ENCODE peak calls at places on chromosomes 3 and 15, in four cellular contexts. One of them, this sample, is unnamed.

GRCh38 chr3:184761120-184761841 is 49.4 kb upstream of the MAGEF1 start:
- DNase-seq in HEK293T: no peak
- DNase-seq in HepG2: no peak
- DNase-seq in K562: no peak
- DNase-seq in this sample: no peak

GRCh38 chr15:92226020-92226612 is 167.6 kb upstream of the ST8SIA2 start:
- DNase-seq in HEK293T: peak
- DNase-seq in HepG2: peak
- DNase-seq in K562: peak
- DNase-seq in this sample: peak

GRCh38 chr3:29268651-29269050 is 12.2 kb upstream of the RBMS3 start:
- DNase-seq in HEK293T: no peak
- DNase-seq in HepG2: no peak
- DNase-seq in K562: no peak
- DNase-seq in this sample: no peak

GRCh38 chr3:168047190-168047795 is 48.4 kb downstream of the GOLIM4 start:
- DNase-seq in HEK293T: peak
- DNase-seq in HepG2: peak
- DNase-seq in K562: peak
- DNase-seq in this sample: no peak

GRCh38 chr15:98845138-98845884 is 162.3 kb downstream of the PGPEP1L start:
- DNase-seq in HEK293T: no peak
- DNase-seq in HepG2: no peak
- DNase-seq in K562: no peak
- DNase-seq in this sample: no peak

GRCh38 chr3:38565339-38566214 is 69.4 kb downstream of the EXOG start:
- DNase-seq in HEK293T: no peak
- DNase-seq in HepG2: no peak
- DNase-seq in K562: no peak
- DNase-seq in this sample: no peak

GRCh38 chr3:143594217-143594616 is 254.1 kb downstream of the SLC9A9 start:
- DNase-seq in HEK293T: no peak
- DNase-seq in HepG2: peak
- DNase-seq in K562: no peak
- DNase-seq in this sample: no peak

GRCh38 chr3:98039322-98040024 is 4.4 kb upstream of the GABRR3 start:
- DNase-seq in HEK293T: peak
- DNase-seq in HepG2: peak
- DNase-seq in K562: peak
- DNase-seq in this sample: peak

GRCh38 chr15:79358069-79358468 is 47.2 kb downstream of the TMED3 start:
- DNase-seq in HEK293T: no peak
- DNase-seq in HepG2: no peak
- DNase-seq in K562: no peak
- DNase-seq in this sample: no peak

GRCh38 chr3:62688050-62688449 is 187.2 kb downstream of the CADPS start:
- DNase-seq in HEK293T: no peak
- DNase-seq in HepG2: no peak
- DNase-seq in K562: no peak
- DNase-seq in this sample: no peak

GRCh38 chr15:65089206-65089824 is 12.8 kb downstream of the KBTBD13 start:
- DNase-seq in HEK293T: no peak
- DNase-seq in HepG2: peak
- DNase-seq in K562: no peak
- DNase-seq in this sample: no peak

GRCh38 chr3:27794211-27794610 is 72.1 kb upstream of the EOMES start:
- DNase-seq in HEK293T: no peak
- DNase-seq in HepG2: no peak
- DNase-seq in K562: no peak
- DNase-seq in this sample: no peak

GRCh38 chr3:50326182-50326541 is 1.9 kb downstream of the TUSC2 start:
- DNase-seq in HEK293T: no peak
- DNase-seq in HepG2: no peak
- DNase-seq in K562: no peak
- DNase-seq in this sample: no peak

GRCh38 chr15:55282284-55282833 is 7.3 kb downstream of the RAB27A start:
- DNase-seq in HEK293T: no peak
- DNase-seq in HepG2: no peak
- DNase-seq in K562: peak
- DNase-seq in this sample: no peak

DNA sequence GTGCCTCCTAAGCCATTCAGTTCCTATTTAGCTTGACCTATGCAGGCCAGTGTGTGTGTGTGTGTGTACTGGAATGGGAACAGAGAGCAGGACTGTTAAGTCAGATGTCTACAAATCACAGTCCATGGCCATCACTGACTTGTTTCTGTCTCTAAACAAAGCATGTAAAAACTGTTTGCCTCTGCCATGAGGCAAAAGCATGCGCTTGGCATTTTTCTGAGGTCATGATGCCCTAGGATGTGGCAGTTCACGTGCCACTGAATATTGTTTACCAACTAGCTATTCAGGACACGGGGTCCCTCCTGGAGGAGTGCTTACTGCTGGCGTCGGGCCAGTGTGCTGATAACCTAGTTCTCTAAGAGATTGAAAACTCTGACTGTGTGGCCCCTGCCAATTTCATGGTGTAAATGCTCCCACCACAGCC is 8.2 kb upstream of the ATP13A3 start:
- DNase-seq in HEK293T: no peak
- DNase-seq in HepG2: peak
- DNase-seq in K562: no peak
- DNase-seq in this sample: no peak
- TF ChIP-seq ELF4 in HEK293T: no peak
- TF ChIP-seq ELF4 in HepG2: no peak
- TF ChIP-seq ELF4 in K562: no peak
- TF ChIP-seq ELF4 in this sample: no peak

DNA sequence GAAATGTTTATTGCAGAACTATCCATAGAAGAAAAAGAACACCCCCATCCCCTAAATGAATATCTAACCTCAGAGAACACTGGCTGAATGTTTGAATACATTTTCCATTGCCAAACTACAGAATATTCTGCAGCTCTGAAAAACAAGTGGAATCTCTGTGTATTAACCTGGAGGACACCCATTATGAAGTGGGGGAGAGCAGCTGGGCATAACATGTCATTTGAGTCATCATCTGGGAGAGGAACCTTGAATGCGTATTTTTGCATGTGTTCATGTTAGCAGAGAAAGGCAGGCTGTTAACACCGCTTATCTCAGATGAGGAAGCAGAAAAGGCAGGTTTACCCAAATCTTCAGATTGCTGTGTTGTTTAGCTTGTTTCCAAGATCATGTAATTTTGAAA is 31.5 kb downstream of the ESYT3 start:
- DNase-seq in HEK293T: no peak
- DNase-seq in HepG2: no peak
- DNase-seq in K562: no peak
- DNase-seq in this sample: no peak
- TF ChIP-seq ELF4 in HEK293T: no peak
- TF ChIP-seq ELF4 in HepG2: no peak
- TF ChIP-seq ELF4 in K562: no peak
- TF ChIP-seq ELF4 in this sample: no peak

GRCh38 chr3:107990926-107991325 is 99.9 kb downstream of the CD47 start:
- DNase-seq in HEK293T: no peak
- DNase-seq in HepG2: no peak
- DNase-seq in K562: no peak
- DNase-seq in this sample: no peak
- TF ChIP-seq ELF4 in HEK293T: no peak
- TF ChIP-seq ELF4 in HepG2: no peak
- TF ChIP-seq ELF4 in K562: no peak
- TF ChIP-seq ELF4 in this sample: no peak

DNA sequence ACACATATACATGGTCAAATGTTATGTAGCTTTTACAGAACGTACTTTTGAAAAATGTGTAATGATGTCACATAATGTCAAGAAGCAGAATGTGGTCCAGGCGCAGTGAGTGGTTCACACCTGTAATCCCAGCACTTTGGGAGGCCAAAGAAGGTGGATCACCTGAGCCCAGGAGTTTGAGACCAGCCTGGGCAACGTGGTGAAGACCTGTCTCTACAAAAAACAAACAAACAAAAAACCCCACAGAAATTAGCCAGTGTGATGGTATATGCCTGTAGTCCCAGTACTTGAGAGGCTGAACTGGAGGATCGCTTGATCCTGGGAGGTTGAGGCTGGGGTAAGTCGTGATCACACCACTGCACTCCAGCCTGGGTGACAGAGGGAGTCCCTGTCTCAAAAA is 15.9 kb upstream of the GLCE start:
- DNase-seq in HEK293T: no peak
- DNase-seq in HepG2: no peak
- DNase-seq in K562: no peak
- DNase-seq in this sample: no peak
- TF ChIP-seq ELF4 in HEK293T: no peak
- TF ChIP-seq ELF4 in HepG2: no peak
- TF ChIP-seq ELF4 in K562: no peak
- TF ChIP-seq ELF4 in this sample: no peak

DNA sequence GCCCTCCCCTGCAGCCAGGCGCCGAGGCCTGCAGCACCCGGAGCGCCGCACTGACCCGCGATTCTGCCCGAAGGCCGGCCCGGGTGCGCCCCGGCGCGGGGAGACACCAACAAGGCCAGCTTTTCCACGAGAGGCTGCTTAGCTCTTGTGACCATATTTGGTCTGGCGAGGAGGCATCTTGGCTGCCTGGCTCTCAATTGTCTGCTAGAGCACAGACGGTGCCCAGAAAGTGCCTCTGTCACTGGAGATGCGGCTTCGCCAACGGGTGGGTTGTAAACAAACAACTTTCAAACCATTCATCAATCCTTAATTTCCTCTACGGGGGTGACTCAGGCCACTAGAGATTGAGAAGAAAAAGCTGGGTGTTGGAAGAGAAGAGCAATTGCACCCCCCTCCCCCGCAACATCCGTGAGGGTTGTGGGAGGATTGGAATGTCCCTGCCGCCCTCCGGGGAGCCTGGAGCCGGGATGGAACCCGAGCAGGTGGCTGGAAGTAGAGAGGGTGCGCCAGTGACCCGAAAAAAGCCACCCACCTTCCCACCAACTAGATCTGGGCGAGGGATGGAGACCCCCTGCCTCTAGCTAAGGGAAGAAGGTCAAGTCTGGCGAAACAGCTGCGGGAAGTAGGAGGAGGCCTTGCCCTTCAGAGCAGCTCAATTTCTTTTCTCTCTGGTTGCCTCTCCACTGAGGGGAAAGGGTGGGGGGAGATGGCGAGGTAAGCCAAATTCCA is 783 bp upstream of the WWTR1 start:
- DNase-seq in HEK293T: peak
- DNase-seq in HepG2: no peak
- DNase-seq in K562: no peak
- DNase-seq in this sample: peak
- TF ChIP-seq ELF4 in HEK293T: no peak
- TF ChIP-seq ELF4 in HepG2: no peak
- TF ChIP-seq ELF4 in K562: no peak
- TF ChIP-seq ELF4 in this sample: no peak

DNA sequence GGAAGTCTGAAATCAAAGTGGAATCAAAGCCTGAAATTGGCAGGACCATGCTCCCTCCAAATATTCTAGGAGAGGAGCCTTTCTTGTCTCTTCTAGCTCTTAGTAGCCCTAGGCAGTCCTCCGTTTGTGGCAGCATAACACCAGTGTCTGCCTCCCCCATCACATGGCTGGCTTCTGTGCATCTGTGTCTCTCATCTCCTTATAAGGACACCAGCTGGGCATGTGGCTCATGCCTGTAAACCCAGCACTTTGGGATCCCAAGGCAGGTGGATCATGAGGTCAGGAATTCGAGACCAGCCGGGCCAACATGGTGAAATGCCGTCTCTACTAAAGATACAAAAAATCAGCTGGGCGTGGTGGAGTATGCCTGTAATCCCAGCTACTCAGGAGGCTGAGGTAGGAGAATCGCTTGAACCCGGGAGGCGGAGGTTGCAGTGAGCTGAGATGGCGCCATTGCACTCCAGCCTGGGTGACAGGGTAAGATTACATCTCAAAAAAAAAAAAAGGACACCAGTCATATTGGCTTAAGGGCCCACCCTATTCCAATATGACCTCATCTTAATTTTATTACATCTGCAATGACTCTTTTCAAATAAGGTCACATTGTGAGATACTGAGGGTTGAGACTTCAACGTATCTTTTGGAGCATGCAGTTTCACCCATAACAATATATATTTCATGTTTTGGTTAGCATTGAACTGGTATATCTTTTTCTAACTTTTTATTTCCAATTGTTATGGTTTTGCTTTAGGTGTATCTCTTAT is 148.0 kb upstream of the TPM1 start:
- DNase-seq in HEK293T: no peak
- DNase-seq in HepG2: no peak
- DNase-seq in K562: no peak
- DNase-seq in this sample: no peak
- TF ChIP-seq ELF4 in HEK293T: no peak
- TF ChIP-seq ELF4 in HepG2: no peak
- TF ChIP-seq ELF4 in K562: no peak
- TF ChIP-seq ELF4 in this sample: no peak

DNA sequence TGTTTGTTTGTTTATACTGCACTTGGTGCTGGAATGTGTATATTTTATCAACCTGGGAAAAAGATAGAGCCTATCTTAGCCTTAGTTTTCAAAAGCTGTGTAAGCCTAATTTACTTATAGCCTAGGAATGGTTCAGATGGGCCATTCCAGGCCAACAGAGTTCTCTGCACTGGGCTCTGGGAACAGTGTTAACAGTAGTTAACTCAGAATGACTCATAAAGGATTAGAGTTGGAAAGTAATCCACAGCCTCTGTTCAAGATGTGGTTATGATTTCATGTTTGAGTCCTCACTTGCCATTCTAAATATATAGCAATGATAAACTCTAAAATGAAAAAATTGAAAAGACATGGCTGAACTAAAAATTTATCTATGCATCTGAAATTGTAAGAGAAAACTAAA is 22.6 kb upstream of the PEX5L start:
- DNase-seq in HEK293T: no peak
- DNase-seq in HepG2: no peak
- DNase-seq in K562: no peak
- DNase-seq in this sample: no peak
- TF ChIP-seq ELF4 in HEK293T: no peak
- TF ChIP-seq ELF4 in HepG2: no peak
- TF ChIP-seq ELF4 in K562: no peak
- TF ChIP-seq ELF4 in this sample: no peak

DNA sequence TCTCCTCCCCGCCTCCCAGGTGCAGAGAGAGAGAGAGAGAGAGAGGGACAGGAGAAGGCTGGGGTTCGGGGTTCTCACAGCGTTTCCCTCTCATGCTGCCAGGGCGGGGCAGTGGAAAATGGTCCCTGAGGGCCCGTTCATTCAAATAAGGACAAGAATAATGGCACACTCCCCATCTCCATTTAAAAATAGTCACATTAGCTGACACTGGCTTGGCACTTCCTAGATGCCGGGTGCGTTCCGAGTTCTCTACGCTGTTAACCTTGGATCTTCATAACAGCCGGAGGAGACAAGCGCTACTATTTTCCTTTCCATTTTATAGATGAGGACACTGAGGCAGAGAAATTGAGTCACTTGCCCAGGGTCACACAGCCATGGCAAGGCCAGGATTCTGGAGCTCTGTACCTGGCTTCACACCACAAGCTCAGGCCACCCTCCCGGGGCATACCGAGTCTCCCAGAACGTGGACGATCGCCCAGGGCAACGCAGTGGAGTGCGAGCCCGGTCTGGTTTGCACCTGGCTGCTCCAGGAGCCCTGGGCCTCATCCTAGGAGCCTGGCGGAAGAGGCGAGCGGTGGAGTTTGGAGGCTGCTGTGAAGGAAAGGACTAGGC is 608 bp upstream of the SLC6A6 start:
- DNase-seq in HEK293T: no peak
- DNase-seq in HepG2: no peak
- DNase-seq in K562: no peak
- DNase-seq in this sample: no peak
- TF ChIP-seq ELF4 in HEK293T: no peak
- TF ChIP-seq ELF4 in HepG2: no peak
- TF ChIP-seq ELF4 in K562: no peak
- TF ChIP-seq ELF4 in this sample: no peak

This sample was measured in WTC11.